ENCODE peak calls at places on chromosomes 4 and X, in five cellular contexts. D, Y, J, N and S are unnamed samples.

GRCh38 chrX:11137543-11138139 is 26.5 kb downstream of the HCCS start:
- DNase-seq in D (peak), Y (peak), J (no peak), N (no peak), S (no peak)

GRCh38 chr4:69710580-69710979 is 49.8 kb downstream of the SULT1B1 start:
- DNase-seq in D (no peak), Y (no peak), J (no peak), N (no peak), S (no peak)

GRCh38 chr4:176306837-176307590 is 12.8 kb upstream of the SPCS3 start:
- DNase-seq in D (no peak), Y (no peak), J (no peak), N (no peak), S (no peak)

GRCh38 chr4:6087669-6088068 is 69.4 kb upstream of the C4orf50 start:
- DNase-seq in D (peak), Y (peak), J (no peak), N (peak), S (no peak)

GRCh38 chr4:88761861-88762523 is 64.4 kb upstream of the NAP1L5 start:
- DNase-seq in D (no peak), Y (no peak), J (no peak), N (no peak), S (no peak)

GRCh38 chrX:67415937-67416336 is 127.9 kb upstream of the AR start:
- DNase-seq in D (no peak), Y (no peak), J (no peak), N (no peak), S (no peak)

GRCh38 chrX:24574743-24575142 is 72.4 kb downstream of the PCYT1B start:
- DNase-seq in D (no peak), Y (no peak), J (no peak), N (no peak), S (no peak)

GRCh38 chr4:1090036-1090435 is 23.3 kb downstream of the RNF212 start:
- DNase-seq in D (no peak), Y (no peak), J (no peak), N (no peak), S (no peak)

GRCh38 chrX:27391601-27392000 is 71.5 kb downstream of the PPP4R3C start:
- DNase-seq in D (no peak), Y (no peak), J (no peak), N (no peak), S (no peak)

GRCh38 chr4:24244663-24245519 is 339.5 kb downstream of the DHX15 start:
- DNase-seq in D (no peak), Y (no peak), J (no peak), N (no peak), S (no peak)

GRCh38 chr4:112956458-112956857 is 93.0 kb upstream of the ANK2 start:
- DNase-seq in D (peak), Y (no peak), J (no peak), N (no peak), S (no peak)

GRCh38 chr4:158835456-158836369 is 66.9 kb downstream of the FNIP2 start:
- DNase-seq in D (no peak), Y (peak), J (no peak), N (peak), S (no peak)

GRCh38 chr4:80986021-80986420 is 44.5 kb upstream of the BMP3 start:
- DNase-seq in D (no peak), Y (no peak), J (no peak), N (no peak), S (no peak)

GRCh38 chrX:18353931-18354368 is 538 bp downstream of the SCML2 start:
- DNase-seq in D (peak), Y (peak), J (no peak), N (no peak), S (peak)

GRCh38 chrX:54817220-54817820 is 9.8 kb downstream of the MAGED2 start:
- DNase-seq in D (no peak), Y (no peak), J (peak), N (no peak), S (no peak)

GRCh38 chrX:35339796-35340195 is 397.2 kb downstream of the FAM47B start:
- DNase-seq in D (no peak), Y (no peak), J (no peak), N (no peak), S (no peak)

GRCh38 chr4:57055873-57056272 is 54.3 kb downstream of the IGFBP7 start:
- DNase-seq in D (no peak), Y (no peak), J (no peak), N (no peak), S (no peak)

GRCh38 chrX:24395775-24396174 is 35.3 kb downstream of the SUPT20HL1 start:
- DNase-seq in D (peak), Y (peak), J (peak), N (peak), S (peak)

GRCh38 chr4:174764105-174764729 is 64.8 kb downstream of the GLRA3 start:
- DNase-seq in D (peak), Y (peak), J (no peak), N (no peak), S (no peak)

GRCh38 chr4:173139561-173139960 is 29.1 kb upstream of the GALNT7 start:
- DNase-seq in D (peak), Y (no peak), J (no peak), N (no peak), S (no peak)

GRCh38 chrX:12113321-12113720 is 25.0 kb upstream of the FRMPD4 start:
- DNase-seq in D (no peak), Y (no peak), J (no peak), N (no peak), S (no peak)

GRCh38 chrX:16918979-16919378 is 27.5 kb upstream of the REPS2 start:
- DNase-seq in D (no peak), Y (no peak), J (no peak), N (no peak), S (no peak)

GRCh38 chr4:26719954-26720552 is 136.2 kb downstream of the TBC1D19 start:
- DNase-seq in D (peak), Y (no peak), J (no peak), N (no peak), S (no peak)

GRCh38 chrX:53239474-53239873 is 14.5 kb upstream of the KDM5C start:
- DNase-seq in D (peak), Y (no peak), J (no peak), N (no peak), S (no peak)

GRCh38 chr4:11525085-11525484 is 96.4 kb upstream of the HS3ST1 start:
- DNase-seq in D (no peak), Y (no peak), J (no peak), N (no peak), S (no peak)

GRCh38 chr4:119623025-119623424 is 5.6 kb downstream of the PDE5A start:
- DNase-seq in D (no peak), Y (no peak), J (no peak), N (no peak), S (no peak)

GRCh38 chr4:21470531-21470930 is 478.0 kb downstream of the KCNIP4 start:
- DNase-seq in D (peak), Y (peak), J (no peak), N (no peak), S (no peak)

GRCh38 chrX:75155454-75155829 is 641 bp downstream of the ABCB7 start:
- DNase-seq in D (peak), Y (no peak), J (no peak), N (no peak), S (no peak)

GRCh38 chr4:128163177-128164117 is 102.3 kb downstream of the LARP1B start:
- DNase-seq in D (no peak), Y (no peak), J (no peak), N (no peak), S (no peak)

GRCh38 chr4:158588285-158588684 is 66.6 kb downstream of the RXFP1 start:
- DNase-seq in D (no peak), Y (no peak), J (no peak), N (no peak), S (no peak)

GRCh38 chr4:67327245-67327860 is 217.9 kb downstream of the CENPC start:
- DNase-seq in D (peak), Y (peak), J (peak), N (peak), S (peak)

GRCh38 chr4:5018096-5018495 is 1.2 kb downstream of the CYTL1 start:
- DNase-seq in D (no peak), Y (no peak), J (no peak), N (no peak), S (no peak)

GRCh38 chrX:154596290-154596929 is 11.5 kb downstream of the CTAG1A start:
- DNase-seq in D (no peak), Y (no peak), J (no peak), N (peak), S (no peak)

GRCh38 chr4:2255501-2256155 is 6.3 kb downstream of the MXD4 start:
- DNase-seq in D (no peak), Y (no peak), J (peak), N (peak), S (peak)